ENCODE peak calls at places on chromosomes 12 and 14, in eight cellular contexts. I, V, A, X, Z, C, L and J are unnamed samples.

GRCh38 chr12:116123511-116124258 is 153.8 kb downstream of the MED13L start:
- DNase-seq in L (no peak), Z (no peak), I (peak; percentile 48), X (no peak), A (peak; percentile 80), V (peak; percentile 76), C (no peak), J (peak; percentile 13)

GRCh38 chr14:57247283-57247682 is 21.4 kb downstream of the EXOC5 start:
- DNase-seq in A (no peak), C (no peak), L (no peak), Z (no peak), I (no peak), V (peak; percentile 39), X (no peak), J (no peak)

GRCh38 chr12:12128665-12129064 is 57.9 kb downstream of the BCL2L14 start:
- DNase-seq in L (no peak), I (no peak), X (no peak), Z (no peak), V (no peak), A (no peak), C (no peak), J (no peak)

GRCh38 chr14:78902010-78902623 is 731.9 kb downstream of the NRXN3 start:
- DNase-seq in X (peak; percentile 55), C (no peak), Z (no peak), V (peak; percentile 29), A (no peak), I (no peak), L (no peak), J (no peak)

GRCh38 chr14:52033131-52033642 is 35.7 kb downstream of the NID2 start:
- DNase-seq in C (no peak), A (no peak), L (no peak), X (peak; percentile 43), I (no peak), Z (no peak), V (no peak), J (no peak)

GRCh38 chr12:67155863-67156262 is 113.3 kb upstream of the CAND1 start:
- DNase-seq in L (no peak), Z (no peak), C (no peak), A (no peak), I (no peak), X (no peak), V (peak; percentile 53), J (no peak)

GRCh38 chr12:57268264-57268663 is 17.3 kb upstream of the STAC3 start:
- DNase-seq in V (peak; percentile 15), Z (no peak), C (no peak), I (no peak), A (no peak), X (no peak), L (no peak), J (no peak)

GRCh38 chr12:25585021-25585523 is 32.0 kb upstream of the LMNTD1 start:
- DNase-seq in Z (no peak), A (no peak), C (peak; percentile 64), V (no peak), X (no peak), L (peak; percentile 80), I (no peak), J (no peak)

GRCh38 chr14:94295360-94296180 is 2.5 kb upstream of the SERPINA10 start:
- DNase-seq in A (no peak), L (no peak), V (no peak), C (no peak), X (no peak), Z (no peak), I (no peak), J (no peak)

GRCh38 chr14:44564908-44565307 is 57.8 kb upstream of the FSCB start:
- DNase-seq in V (peak; percentile 78), L (no peak), C (no peak), Z (no peak), I (no peak), X (no peak), A (no peak), J (no peak)

GRCh38 chr12:32125455-32126084 is 18.9 kb downstream of the BICD1 start:
- DNase-seq in I (no peak), V (peak; percentile 3), X (no peak), L (no peak), A (no peak), Z (no peak), C (no peak), J (no peak)

GRCh38 chr14:104898195-104898558 is 26.5 kb upstream of the PLD4 start:
- DNase-seq in A (no peak), C (no peak), I (no peak), L (no peak), Z (no peak), X (no peak), V (no peak), J (no peak)

GRCh38 chr12:28933864-28934527 is 215.1 kb upstream of the FAR2 start:
- DNase-seq in V (no peak), C (no peak), I (no peak), L (no peak), X (peak; percentile 48), A (no peak), Z (no peak), J (no peak)

GRCh38 chr12:57874166-57875108 is 27.9 kb upstream of the CTDSP2 start:
- DNase-seq in V (no peak), A (no peak), I (no peak), X (no peak), C (no peak), L (no peak), Z (no peak), J (no peak)

GRCh38 chr14:103999795-104000440 is 57.6 kb upstream of the RD3L start:
- DNase-seq in V (no peak), Z (no peak), C (no peak), L (no peak), X (no peak), A (no peak), I (no peak), J (no peak)

DNA sequence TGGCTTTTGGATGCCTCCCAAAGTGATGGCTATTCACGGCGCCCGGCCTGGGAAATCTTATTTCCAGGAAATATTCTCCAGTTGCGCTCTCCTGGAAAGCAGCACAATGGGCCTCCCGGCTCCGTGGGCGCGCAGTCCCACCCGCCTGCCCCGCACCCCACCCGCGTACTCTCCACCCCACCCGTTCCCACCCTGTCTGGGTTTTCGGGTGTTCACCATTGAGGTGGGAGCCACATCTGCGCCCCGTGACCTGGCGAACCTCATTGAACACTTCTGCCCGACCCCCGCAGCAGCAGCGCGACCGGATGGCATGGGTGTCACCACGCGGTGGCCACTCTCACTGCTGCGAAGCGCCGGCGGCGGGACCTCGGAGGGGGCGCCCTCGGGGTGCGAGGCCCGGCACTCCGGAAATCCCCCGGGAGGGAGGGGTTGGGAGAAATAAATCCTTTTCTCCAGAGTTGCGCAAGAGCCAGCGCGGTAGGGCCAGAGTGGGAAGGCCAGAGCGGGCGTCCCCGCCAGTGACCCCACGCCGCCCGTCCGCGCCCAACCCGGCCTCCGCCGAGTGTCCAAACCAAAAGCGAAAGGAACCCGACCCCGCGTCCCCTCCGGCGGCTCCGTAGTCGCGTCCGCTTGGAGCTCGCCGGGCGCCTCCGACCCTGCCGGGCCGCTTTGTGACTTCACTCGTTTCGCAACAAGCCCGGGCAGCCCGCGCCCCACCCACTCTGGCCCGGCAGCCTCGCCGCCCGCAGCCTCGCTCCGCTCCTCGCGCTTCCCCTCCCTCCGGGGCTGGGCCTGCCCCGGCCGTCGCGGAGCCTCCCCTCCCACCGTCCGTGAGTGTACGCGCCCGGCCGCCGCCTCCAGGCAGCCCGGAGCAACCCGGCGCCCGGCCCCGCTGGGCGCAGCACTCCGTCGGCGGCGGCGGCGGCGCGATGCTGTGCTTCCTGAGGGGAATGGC is at the start of gene DRAM1:
- DNase-seq in L (peak; percentile 96), I (peak; percentile 97), Z (peak; percentile 56), X (peak; percentile 90), C (peak; percentile 91), A (peak; percentile 95), V (peak; percentile 89), J (peak; percentile 94)
- TF ChIP-seq CTCF in L (no peak), I (no peak), Z (no peak), X (no peak), C (no peak), A (peak; percentile 44), V (peak; percentile 31), J (no peak)

GRCh38 chr14:63406341-63406740 is 87.6 kb upstream of the GPHB5 start:
- DNase-seq in V (no peak), I (no peak), L (no peak), A (no peak), C (no peak), Z (no peak), X (no peak), J (no peak)
- H3K4me3 ChIP-seq in V (no peak overlapping the region), I (no peak overlapping the region), L (no peak overlapping the region), A (no peak overlapping the region), C (no peak overlapping the region), Z (no peak overlapping the region), X (no peak overlapping the region), J (no peak overlapping the region)

GRCh38 chr12:6326316-6326959 is 15.4 kb downstream of the TNFRSF1A start:
- DNase-seq in L (peak; percentile 93), I (no peak), A (no peak), X (no peak), Z (no peak), V (no peak), C (peak; percentile 86), J (no peak)
- TF ChIP-seq CTCF in L (peak; percentile 71), I (peak; percentile 61), A (peak; percentile 31), X (peak; percentile 35), Z (peak; percentile 31), V (peak; percentile 49), C (peak; percentile 74), J (no peak)

GRCh38 chr12:1650954-1651353 is 21.9 kb downstream of the WNT5B start:
- DNase-seq in X (no peak), L (no peak), C (no peak), V (no peak), A (no peak), I (no peak), Z (no peak), J (no peak)

GRCh38 chr12:1644113-1644512 is 15.1 kb downstream of the WNT5B start:
- DNase-seq in A (no peak), X (no peak), C (no peak), V (no peak), I (no peak), L (no peak), Z (no peak), J (no peak)

GRCh38 chr12:1644523-1645438 is 15.8 kb downstream of the WNT5B start:
- DNase-seq in I (no peak), V (no peak), A (no peak), Z (no peak), L (peak; percentile 92), C (peak; percentile 71), X (no peak), J (peak; percentile 66)

GRCh38 chr12:1645819-1646218 is 16.8 kb downstream of the WNT5B start:
- DNase-seq in Z (no peak), L (no peak), C (no peak), A (no peak), X (no peak), I (no peak), V (no peak), J (no peak)

DNA sequence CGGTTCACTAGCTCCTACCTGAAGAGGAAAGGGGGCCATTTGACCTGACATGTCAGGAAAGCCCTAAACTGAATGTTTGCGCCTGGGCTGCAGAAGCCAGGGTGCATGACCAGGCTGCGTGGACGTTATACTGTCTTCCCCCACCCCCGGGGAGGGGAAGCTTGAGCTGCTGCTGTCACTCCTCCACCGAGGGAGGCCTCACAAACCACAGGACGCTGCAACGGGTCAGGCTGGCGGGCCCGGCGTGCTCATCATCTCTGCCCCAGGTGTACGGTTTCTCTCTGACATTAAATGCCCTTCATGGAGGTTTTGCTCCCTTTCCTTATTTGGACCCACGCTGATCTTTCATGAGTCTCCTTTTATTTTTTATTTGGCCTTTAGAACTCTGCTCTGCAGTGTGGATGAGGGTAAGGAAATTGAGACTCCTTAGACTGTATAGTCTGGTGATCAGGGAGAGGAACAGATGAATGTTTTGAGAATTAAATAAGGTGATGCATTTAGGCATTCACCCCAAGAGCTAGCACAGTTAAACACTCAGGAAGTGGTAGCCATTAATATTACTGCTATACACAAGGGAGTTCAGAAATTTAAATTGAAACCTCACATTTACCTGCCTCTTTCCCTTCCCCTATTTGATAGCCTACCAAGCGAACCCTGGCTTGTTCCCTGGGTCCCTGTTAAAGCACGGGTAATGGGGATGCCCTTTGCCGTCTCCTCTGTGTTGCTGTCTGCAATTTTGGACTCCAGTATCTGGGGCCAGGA is 18.1 kb downstream of the WNT5B start:
- DNase-seq in X (no peak), V (no peak), L (no peak), C (no peak), A (no peak), I (no peak), Z (no peak), J (no peak)
- H3K4me3 ChIP-seq in X (no peak overlapping the region), V (no peak overlapping the region), L (no peak overlapping the region), C (no peak overlapping the region), A (no peak overlapping the region), I (no peak overlapping the region), Z (no peak overlapping the region), J (no peak overlapping the region)